ENCODE peak calls at places on chromosomes 3 and 15, in nine cellular contexts. V, P, O, R, L, C, D, Y and A are unnamed samples.

GRCh38 chr3:54951405-54951804 is 23.5 kb upstream of the LRTM1 start:
- DNase-seq in D (peak), L (peak), O (no peak), R (peak), Y (peak), C (peak), P (no peak), V (peak), A (peak)

GRCh38 chr3:195224980-195225580 is 45.9 kb downstream of the XXYLT1 start:
- DNase-seq in D (no peak), V (no peak), R (no peak), O (no peak), P (no peak), L (no peak), C (no peak), Y (no peak), A (no peak)

GRCh38 chr15:39704684-39705083 is 78.0 kb downstream of the FSIP1 start:
- DNase-seq in L (no peak), R (no peak), O (no peak), P (no peak), C (no peak), V (peak), D (no peak), Y (no peak), A (no peak)

GRCh38 chr3:159884661-159885402 is 103.8 kb upstream of the IL12A start:
- DNase-seq in R (no peak), O (no peak), Y (no peak), C (peak), L (no peak), P (peak), D (peak), V (peak), A (peak)

GRCh38 chr3:191774485-191774884 is 313.5 kb downstream of the PYDC2 start:
- DNase-seq in C (peak), R (no peak), L (no peak), Y (peak), P (peak), V (no peak), O (no peak), D (no peak), A (peak)

GRCh38 chr15:35436422-35436821 is 109.5 kb downstream of the DPH6 start:
- DNase-seq in R (no peak), C (no peak), P (no peak), V (no peak), Y (no peak), D (no peak), O (no peak), L (no peak), A (no peak)

GRCh38 chr3:150613034-150613433 is 9.9 kb downstream of the SELENOT start:
- DNase-seq in D (no peak), Y (no peak), C (no peak), L (no peak), V (no peak), O (no peak), P (no peak), R (no peak), A (no peak)

GRCh38 chr3:151579571-151580270 is 118.9 kb upstream of the IGSF10 start:
- DNase-seq in R (peak), C (no peak), L (no peak), D (no peak), O (no peak), V (peak), P (no peak), Y (no peak), A (no peak)

GRCh38 chr3:5314897-5315296 is 127.4 kb downstream of the EDEM1 start:
- DNase-seq in V (no peak), Y (no peak), L (no peak), C (no peak), R (no peak), P (no peak), O (no peak), D (no peak), A (no peak)